ENCODE peak calls at places on chromosomes 5 and 9, in four cellular contexts. I, F, O and U are unnamed samples.
A peak's percentile ranks its signal among the peaks of the same experiment; 100 is the strongest.

GRCh38 chr5:154985126-154985525 is 28.4 kb upstream of the KIF4B start:
- DNase-seq in I (no peak), F (no peak), O (no peak), U (no peak)

GRCh38 chr9:133702798-133703570 is 35.2 kb downstream of the SARDH start:
- DNase-seq in I (no peak), F (no peak), O (no peak), U (no peak)

GRCh38 chr9:4515958-4516375 is 25.7 kb downstream of the SLC1A1 start:
- DNase-seq in I (no peak), F (no peak), O (no peak), U (no peak)

GRCh38 chr5:146620663-146621051 is 104.7 kb upstream of the GPR151 start:
- DNase-seq in I (no peak), F (no peak), O (peak; percentile 26), U (no peak)

GRCh38 chr5:123125172-123125508 is 36.1 kb downstream of the PRDM6 start:
- DNase-seq in I (no peak), F (no peak), O (no peak), U (no peak)

GRCh38 chr5:16065810-16066209 is 113.8 kb downstream of the MARCHF11 start:
- DNase-seq in I (no peak), F (no peak), O (no peak), U (no peak)

GRCh38 chr5:179974946-179975712 is 67.4 kb upstream of the TBC1D9B start:
- DNase-seq in I (peak; percentile 68), F (peak; percentile 38), O (no peak), U (peak; percentile 58)

GRCh38 chr9:131674425-131675421 is 65.2 kb downstream of the RAPGEF1 start:
- DNase-seq in I (peak; percentile 63), F (no peak), O (no peak), U (no peak)

GRCh38 chr9:135282001-135282731 is 194.7 kb downstream of the OLFM1 start:
- DNase-seq in I (no peak), F (no peak), O (peak; percentile 80), U (no peak)

GRCh38 chr5:160357861-160358411 is 12.5 kb downstream of the C1QTNF2 start:
- DNase-seq in I (no peak), F (no peak), O (no peak), U (no peak)

GRCh38 chr5:45694255-45694834 is 1.8 kb downstream of the HCN1 start:
- DNase-seq in I (no peak), F (no peak), O (peak; percentile 18), U (no peak)

GRCh38 chr5:171945066-171945465 is 61.4 kb downstream of the FBXW11 start:
- DNase-seq in I (no peak), F (no peak), O (no peak), U (no peak)

GRCh38 chr5:132480546-132481242 is 9.9 kb downstream of the IRF1 start:
- DNase-seq in I (no peak), F (no peak), O (no peak), U (no peak)

GRCh38 chr5:174319551-174319950 is 274.0 kb downstream of the NSG2 start:
- DNase-seq in I (no peak), F (no peak), O (no peak), U (no peak)

GRCh38 chr5:77640577-77641396 is 2.3 kb upstream of the OTP start:
- DNase-seq in I (no peak), F (no peak), O (no peak), U (no peak)

GRCh38 chr5:26329562-26330189 is 708.7 kb downstream of the CDH9 start:
- DNase-seq in I (no peak), F (no peak), O (no peak), U (no peak)

GRCh38 chr5:81924467-81924866 is 47.4 kb upstream of the ATG10 start:
- DNase-seq in I (no peak), F (no peak), O (no peak), U (no peak)

GRCh38 chr5:62593331-62593730 is 14.7 kb downstream of the LRRC70 start:
- DNase-seq in I (no peak), F (no peak), O (no peak), U (peak; percentile 35)

GRCh38 chr9:6414291-6414690 is 1.3 kb downstream of the UHRF2 start:
- DNase-seq in I (no peak), F (no peak), O (no peak), U (peak; percentile 52)

GRCh38 chr5:42274913-42275312 is 148.3 kb upstream of the GHR start:
- DNase-seq in I (no peak), F (no peak), O (no peak), U (no peak)

GRCh38 chr9:14250779-14251145 is 63.2 kb downstream of the NFIB start:
- DNase-seq in I (no peak), F (no peak), O (no peak), U (no peak)

GRCh38 chr5:143985832-143986485 is 174.0 kb downstream of the HMHB1 start:
- DNase-seq in I (no peak), F (no peak), O (no peak), U (no peak)

GRCh38 chr5:113546711-113547159 is 33.2 kb downstream of the YTHDC2 start:
- DNase-seq in I (no peak), F (no peak), O (no peak), U (no peak)

DNA sequence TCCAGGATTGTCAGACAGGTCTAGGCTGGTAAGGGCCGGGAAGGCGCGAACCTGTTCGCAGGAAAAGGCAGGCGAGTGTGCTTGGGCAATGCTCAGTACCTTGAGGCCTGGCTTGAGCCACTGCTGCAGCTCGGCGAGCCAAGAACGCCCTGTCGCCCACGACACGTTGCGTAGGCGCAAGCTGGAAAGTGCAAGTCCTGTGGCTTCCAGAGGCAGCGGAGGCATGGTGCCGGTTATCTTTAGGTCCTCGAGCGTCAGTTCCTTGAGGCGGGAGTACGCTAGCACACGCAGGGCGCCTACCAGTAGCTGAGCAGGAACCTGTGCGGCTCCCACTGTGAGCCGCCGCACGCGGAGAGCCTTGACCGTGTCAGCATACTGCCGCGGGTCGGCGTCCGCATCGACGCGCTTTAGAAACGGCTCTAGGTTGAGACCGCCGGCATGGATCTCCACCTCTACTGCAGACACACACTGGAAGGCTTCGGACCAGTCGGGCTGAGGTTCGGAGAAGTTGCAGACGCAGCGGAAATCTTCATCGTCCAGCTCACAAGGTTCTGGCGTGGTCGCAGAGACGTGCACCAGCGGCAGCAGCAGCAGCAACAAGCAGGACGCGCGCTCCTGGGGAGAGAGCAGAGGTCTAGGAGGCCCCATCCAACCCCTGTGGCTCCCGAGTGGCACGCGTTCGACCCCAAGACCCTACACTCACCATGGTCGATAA is 452 bp downstream of the CD14 start:
- DNase-seq in I (peak; percentile 40), F (peak; percentile 39), O (peak; percentile 59), U (peak; percentile 67)
- TF ChIP-seq POLR2A in I (peak; percentile 5), F (no peak), O (peak; percentile 3), U (no peak)

DNA sequence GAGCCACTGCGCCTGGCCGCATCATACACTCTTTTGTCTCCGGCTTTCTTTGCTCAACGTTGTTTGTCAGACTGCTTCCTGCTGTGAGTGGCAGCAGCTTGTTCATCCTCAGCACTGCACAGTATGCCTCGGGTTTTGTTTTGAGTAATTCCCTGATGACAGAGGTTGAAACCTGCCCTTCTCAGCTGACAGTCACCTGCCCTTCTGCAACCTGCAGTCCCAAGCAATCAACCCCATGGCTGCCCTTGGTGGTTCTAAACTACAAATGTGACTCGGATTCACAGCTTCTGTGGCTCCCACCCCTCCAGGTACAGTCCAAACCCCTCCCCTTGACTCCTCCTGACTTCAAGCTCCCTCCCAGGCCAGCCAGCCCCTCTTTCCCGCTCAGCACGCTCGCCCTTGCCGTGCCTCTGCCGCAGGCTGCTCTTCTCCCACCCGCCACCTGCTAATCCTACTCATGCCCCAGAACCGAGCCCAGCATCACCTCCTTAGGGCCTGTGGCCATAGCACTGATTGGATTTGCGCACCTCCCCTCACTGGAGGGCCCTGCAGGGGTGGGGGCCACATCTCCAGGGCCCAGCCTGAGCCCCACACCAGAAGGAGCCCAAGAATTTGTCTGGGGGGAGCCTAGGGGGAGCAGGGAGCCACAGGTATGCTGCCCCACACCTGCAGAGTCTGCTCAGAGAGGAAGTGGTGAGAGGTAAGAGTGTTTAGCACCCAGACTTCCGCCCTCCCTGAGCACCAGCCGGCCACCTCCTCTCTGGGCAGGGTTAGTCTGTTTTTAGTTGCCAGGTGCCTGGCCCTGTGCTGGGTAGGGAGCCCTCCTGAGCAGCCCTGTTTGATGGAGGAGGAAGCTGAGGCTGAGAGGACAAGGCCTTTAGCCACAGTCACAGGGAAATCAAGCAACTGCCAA is 10.1 kb downstream of the EEIG1 start:
- DNase-seq in I (peak; percentile 88), F (peak; percentile 92), O (no peak), U (no peak)
- TF ChIP-seq POLR2A in I (no peak), F (no peak), O (no peak), U (no peak)

GRCh38 chr9:36486933-36487481 is 85.7 kb upstream of the MELK start:
- DNase-seq in I (peak; percentile 48), F (peak; percentile 53), O (peak; percentile 70), U (peak; percentile 61)

GRCh38 chr9:36488322-36488838 is 84.3 kb upstream of the MELK start:
- DNase-seq in I (no peak), F (no peak), O (no peak), U (no peak)

GRCh38 chr9:36487482-36488321 is 85.0 kb upstream of the MELK start:
- DNase-seq in I (peak; percentile 89), F (peak; percentile 82), O (peak; percentile 93), U (peak; percentile 93)

GRCh38 chr9:36485647-36486453 is 85.8 kb upstream of the RNF38 start:
- DNase-seq in I (no peak), F (no peak), O (peak; percentile 23), U (peak; percentile 43)

DNA sequence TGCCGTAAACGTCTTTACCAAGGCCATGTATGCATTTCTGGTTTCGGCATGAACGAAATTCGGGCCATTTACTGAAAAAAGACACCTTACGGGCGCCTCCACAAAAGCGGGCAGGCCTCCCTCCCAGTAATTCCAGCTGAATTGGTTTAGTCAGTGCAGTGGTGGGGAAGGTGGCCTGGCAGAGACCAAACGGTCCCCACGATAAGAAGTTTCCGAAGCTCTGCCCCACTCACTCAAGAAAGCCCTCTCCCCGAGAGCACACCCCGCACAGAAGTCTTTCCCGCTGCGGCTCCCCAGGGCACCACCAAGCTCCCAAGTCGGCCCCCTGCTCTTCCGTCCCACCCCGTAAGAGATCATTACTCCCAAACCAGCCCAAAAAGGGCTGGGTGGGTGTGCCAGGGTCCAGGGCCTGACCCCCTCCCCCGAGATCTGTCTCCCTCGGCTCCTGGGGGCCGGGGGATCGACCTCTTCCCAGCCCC is 86.2 kb upstream of the MELK start:
- DNase-seq in I (no peak), F (no peak), O (no peak), U (peak; percentile 65)
- TF ChIP-seq POLR2A in I (no peak), F (no peak), O (no peak), U (no peak)

GRCh38 chr5:150758534-150759333 is at the start of gene DCTN4:
- DNase-seq in I (peak; percentile 94), F (peak; percentile 64), O (peak; percentile 95), U (peak; percentile 98)
- TF ChIP-seq POLR2A in I (peak; percentile 41), F (peak; percentile 78), O (peak; percentile 70), U (peak; percentile 88)

GRCh38 chr9:127926961-127927456 is 3.6 kb downstream of the PIP5KL1 start:
- DNase-seq in I (no peak), F (no peak), O (no peak), U (peak; percentile 36)
- TF ChIP-seq POLR2A in I (no peak), F (no peak), O (no peak), U (no peak)

GRCh38 chr5:134070979-134071849 is 43.3 kb upstream of the TCF7 start:
- DNase-seq in I (peak; percentile 28), F (no peak), O (no peak), U (no peak)
- TF ChIP-seq POLR2A in I (no peak), F (no peak), O (no peak), U (no peak)